ENCODE peak calls at places on chromosomes 6 and 20, in ten cellular contexts. One of them, this sample, is unnamed.

GRCh38 chr6:4774715-4775590 is 1.3 kb upstream of the CDYL start:
- DNase-seq in EL: peak
- DNase-seq in IMR-90: no peak
- DNase-seq in KBM-7: peak
- DNase-seq in ascending aorta: peak
- DNase-seq in SK-N-SH: peak
- DNase-seq in sciatic nerve: peak
- DNase-seq in thoracic aorta: no peak
- DNase-seq in hepatic stellate cell: no peak
- DNase-seq in endothelial cell: peak
- DNase-seq in this sample: no peak

GRCh38 chr6:107784669-107785068 is 39.4 kb downstream of the SCML4 start:
- DNase-seq in SK-N-SH: no peak
- DNase-seq in EL: peak
- DNase-seq in KBM-7: no peak
- DNase-seq in sciatic nerve: no peak
- DNase-seq in ascending aorta: no peak
- DNase-seq in thoracic aorta: no peak
- DNase-seq in endothelial cell: no peak
- DNase-seq in IMR-90: peak
- DNase-seq in hepatic stellate cell: no peak
- DNase-seq in this sample: no peak

GRCh38 chr20:5078399-5078958 is 41.3 kb downstream of the PCNA start:
- DNase-seq in sciatic nerve: peak
- DNase-seq in IMR-90: peak
- DNase-seq in thoracic aorta: peak
- DNase-seq in EL: peak
- DNase-seq in hepatic stellate cell: peak
- DNase-seq in endothelial cell: no peak
- DNase-seq in KBM-7: peak
- DNase-seq in ascending aorta: peak
- DNase-seq in SK-N-SH: no peak
- DNase-seq in this sample: peak

GRCh38 chr6:138454976-138455706 is 44.2 kb downstream of the NHSL1 start:
- DNase-seq in EL: no peak
- DNase-seq in endothelial cell: no peak
- DNase-seq in hepatic stellate cell: no peak
- DNase-seq in IMR-90: no peak
- DNase-seq in KBM-7: no peak
- DNase-seq in ascending aorta: no peak
- DNase-seq in thoracic aorta: no peak
- DNase-seq in SK-N-SH: no peak
- DNase-seq in sciatic nerve: no peak
- DNase-seq in this sample: no peak

GRCh38 chr20:4602297-4602631 is 119.4 kb upstream of the PRND start:
- DNase-seq in KBM-7: no peak
- DNase-seq in SK-N-SH: no peak
- DNase-seq in IMR-90: peak
- DNase-seq in endothelial cell: no peak
- DNase-seq in ascending aorta: peak
- DNase-seq in hepatic stellate cell: no peak
- DNase-seq in EL: peak
- DNase-seq in thoracic aorta: no peak
- DNase-seq in sciatic nerve: no peak
- DNase-seq in this sample: peak

GRCh38 chr6:6314601-6315000 is 5.9 kb downstream of the F13A1 start:
- DNase-seq in KBM-7: peak
- DNase-seq in thoracic aorta: no peak
- DNase-seq in ascending aorta: no peak
- DNase-seq in endothelial cell: no peak
- DNase-seq in IMR-90: no peak
- DNase-seq in SK-N-SH: no peak
- DNase-seq in hepatic stellate cell: no peak
- DNase-seq in EL: no peak
- DNase-seq in sciatic nerve: no peak
- DNase-seq in this sample: no peak

GRCh38 chr6:27582928-27583725 is 110.2 kb upstream of the ZNF184 start:
- DNase-seq in endothelial cell: peak
- DNase-seq in sciatic nerve: no peak
- DNase-seq in EL: peak
- DNase-seq in SK-N-SH: peak
- DNase-seq in thoracic aorta: no peak
- DNase-seq in IMR-90: peak
- DNase-seq in hepatic stellate cell: peak
- DNase-seq in KBM-7: peak
- DNase-seq in ascending aorta: no peak
- DNase-seq in this sample: peak

GRCh38 chr6:159092631-159093030 is 47.8 kb upstream of the TAGAP start:
- DNase-seq in ascending aorta: no peak
- DNase-seq in SK-N-SH: no peak
- DNase-seq in KBM-7: no peak
- DNase-seq in EL: no peak
- DNase-seq in thoracic aorta: no peak
- DNase-seq in sciatic nerve: no peak
- DNase-seq in IMR-90: no peak
- DNase-seq in endothelial cell: no peak
- DNase-seq in hepatic stellate cell: no peak
- DNase-seq in this sample: no peak

GRCh38 chr20:63465380-63466249 is 6.8 kb downstream of the KCNQ2 start:
- DNase-seq in EL: no peak
- DNase-seq in hepatic stellate cell: no peak
- DNase-seq in ascending aorta: no peak
- DNase-seq in sciatic nerve: no peak
- DNase-seq in KBM-7: no peak
- DNase-seq in thoracic aorta: no peak
- DNase-seq in endothelial cell: no peak
- DNase-seq in IMR-90: no peak
- DNase-seq in SK-N-SH: no peak
- DNase-seq in this sample: no peak

GRCh38 chr6:33170176-33171095 is 21.8 kb downstream of the COL11A2 start:
- DNase-seq in IMR-90: no peak
- DNase-seq in EL: no peak
- DNase-seq in endothelial cell: no peak
- DNase-seq in KBM-7: no peak
- DNase-seq in SK-N-SH: peak
- DNase-seq in ascending aorta: no peak
- DNase-seq in hepatic stellate cell: no peak
- DNase-seq in thoracic aorta: no peak
- DNase-seq in sciatic nerve: no peak
- DNase-seq in this sample: no peak

GRCh38 chr6:127554435-127555006 is 22.5 kb upstream of the C6orf58 start:
- DNase-seq in ascending aorta: no peak
- DNase-seq in endothelial cell: peak
- DNase-seq in EL: peak
- DNase-seq in sciatic nerve: no peak
- DNase-seq in hepatic stellate cell: peak
- DNase-seq in KBM-7: no peak
- DNase-seq in IMR-90: peak
- DNase-seq in thoracic aorta: no peak
- DNase-seq in SK-N-SH: peak
- DNase-seq in this sample: peak

GRCh38 chr6:109631403-109631802 is 59.6 kb downstream of the AK9 start:
- DNase-seq in ascending aorta: no peak
- DNase-seq in endothelial cell: no peak
- DNase-seq in hepatic stellate cell: no peak
- DNase-seq in EL: no peak
- DNase-seq in SK-N-SH: no peak
- DNase-seq in sciatic nerve: no peak
- DNase-seq in thoracic aorta: no peak
- DNase-seq in KBM-7: no peak
- DNase-seq in IMR-90: no peak
- DNase-seq in this sample: no peak

GRCh38 chr6:107711953-107712522 is 112.1 kb downstream of the SCML4 start:
- DNase-seq in hepatic stellate cell: no peak
- DNase-seq in EL: peak
- DNase-seq in ascending aorta: no peak
- DNase-seq in sciatic nerve: no peak
- DNase-seq in IMR-90: no peak
- DNase-seq in SK-N-SH: peak
- DNase-seq in KBM-7: no peak
- DNase-seq in endothelial cell: no peak
- DNase-seq in thoracic aorta: no peak
- DNase-seq in this sample: no peak

GRCh38 chr20:25277941-25278521 is 30.1 kb downstream of the PYGB start:
- DNase-seq in hepatic stellate cell: no peak
- DNase-seq in SK-N-SH: no peak
- DNase-seq in endothelial cell: no peak
- DNase-seq in ascending aorta: peak
- DNase-seq in EL: no peak
- DNase-seq in sciatic nerve: peak
- DNase-seq in KBM-7: no peak
- DNase-seq in IMR-90: no peak
- DNase-seq in thoracic aorta: no peak
- DNase-seq in this sample: no peak

GRCh38 chr20:48959902-48960550 is 38.5 kb downstream of the ARFGEF2 start:
- DNase-seq in sciatic nerve: no peak
- DNase-seq in ascending aorta: no peak
- DNase-seq in IMR-90: peak
- DNase-seq in endothelial cell: no peak
- DNase-seq in SK-N-SH: no peak
- DNase-seq in thoracic aorta: no peak
- DNase-seq in EL: no peak
- DNase-seq in hepatic stellate cell: no peak
- DNase-seq in KBM-7: no peak
- DNase-seq in this sample: no peak

GRCh38 chr20:49483706-49484101 is 1.2 kb upstream of the KCNB1 start:
- DNase-seq in KBM-7: no peak
- DNase-seq in sciatic nerve: no peak
- DNase-seq in ascending aorta: no peak
- DNase-seq in IMR-90: no peak
- DNase-seq in hepatic stellate cell: no peak
- DNase-seq in SK-N-SH: peak
- DNase-seq in endothelial cell: no peak
- DNase-seq in thoracic aorta: no peak
- DNase-seq in EL: no peak
- DNase-seq in this sample: no peak

GRCh38 chr6:169851641-169852503 is 100.5 kb downstream of the ERMARD start:
- DNase-seq in IMR-90: no peak
- DNase-seq in sciatic nerve: peak
- DNase-seq in ascending aorta: no peak
- DNase-seq in hepatic stellate cell: no peak
- DNase-seq in thoracic aorta: no peak
- DNase-seq in KBM-7: no peak
- DNase-seq in endothelial cell: peak
- DNase-seq in SK-N-SH: no peak
- DNase-seq in EL: no peak
- DNase-seq in this sample: peak

GRCh38 chr6:146950351-146950835 is 253.8 kb upstream of the STXBP5 start:
- DNase-seq in KBM-7: peak
- DNase-seq in hepatic stellate cell: no peak
- DNase-seq in ascending aorta: no peak
- DNase-seq in EL: no peak
- DNase-seq in SK-N-SH: no peak
- DNase-seq in thoracic aorta: no peak
- DNase-seq in sciatic nerve: no peak
- DNase-seq in endothelial cell: peak
- DNase-seq in IMR-90: peak
- DNase-seq in this sample: no peak

GRCh38 chr6:21935561-21936028 is 342.0 kb downstream of the SOX4 start:
- DNase-seq in endothelial cell: no peak
- DNase-seq in ascending aorta: no peak
- DNase-seq in KBM-7: peak
- DNase-seq in hepatic stellate cell: peak
- DNase-seq in thoracic aorta: no peak
- DNase-seq in sciatic nerve: no peak
- DNase-seq in SK-N-SH: no peak
- DNase-seq in IMR-90: peak
- DNase-seq in EL: peak
- DNase-seq in this sample: peak

GRCh38 chr6:137945149-137945498 is 78.1 kb downstream of the TNFAIP3 start:
- DNase-seq in ascending aorta: no peak
- DNase-seq in endothelial cell: no peak
- DNase-seq in KBM-7: no peak
- DNase-seq in EL: no peak
- DNase-seq in sciatic nerve: no peak
- DNase-seq in IMR-90: no peak
- DNase-seq in hepatic stellate cell: no peak
- DNase-seq in thoracic aorta: no peak
- DNase-seq in SK-N-SH: no peak
- DNase-seq in this sample: no peak

GRCh38 chr6:9161731-9162130 is 726.4 kb upstream of the SLC35B3 start:
- DNase-seq in hepatic stellate cell: no peak
- DNase-seq in KBM-7: no peak
- DNase-seq in sciatic nerve: no peak
- DNase-seq in EL: no peak
- DNase-seq in thoracic aorta: no peak
- DNase-seq in endothelial cell: no peak
- DNase-seq in ascending aorta: no peak
- DNase-seq in IMR-90: no peak
- DNase-seq in SK-N-SH: no peak
- DNase-seq in this sample: no peak

GRCh38 chr6:126821706-126822105 is 296.8 kb upstream of the RSPO3 start:
- DNase-seq in sciatic nerve: no peak
- DNase-seq in endothelial cell: no peak
- DNase-seq in ascending aorta: no peak
- DNase-seq in SK-N-SH: no peak
- DNase-seq in thoracic aorta: no peak
- DNase-seq in IMR-90: no peak
- DNase-seq in EL: no peak
- DNase-seq in KBM-7: no peak
- DNase-seq in hepatic stellate cell: no peak
- DNase-seq in this sample: no peak

GRCh38 chr6:90493332-90493731 is 93.5 kb downstream of the MAP3K7 start:
- DNase-seq in IMR-90: peak
- DNase-seq in thoracic aorta: no peak
- DNase-seq in SK-N-SH: no peak
- DNase-seq in EL: no peak
- DNase-seq in sciatic nerve: no peak
- DNase-seq in ascending aorta: no peak
- DNase-seq in hepatic stellate cell: no peak
- DNase-seq in endothelial cell: no peak
- DNase-seq in KBM-7: no peak
- DNase-seq in this sample: no peak

GRCh38 chr6:12348530-12349511 is 58.7 kb downstream of the EDN1 start:
- DNase-seq in endothelial cell: no peak
- DNase-seq in KBM-7: no peak
- DNase-seq in sciatic nerve: no peak
- DNase-seq in thoracic aorta: no peak
- DNase-seq in EL: peak
- DNase-seq in SK-N-SH: no peak
- DNase-seq in ascending aorta: peak
- DNase-seq in hepatic stellate cell: peak
- DNase-seq in IMR-90: peak
- DNase-seq in this sample: peak

GRCh38 chr6:105432797-105433196 is 29.9 kb upstream of the PREP start:
- DNase-seq in SK-N-SH: no peak
- DNase-seq in sciatic nerve: no peak
- DNase-seq in EL: peak
- DNase-seq in ascending aorta: no peak
- DNase-seq in endothelial cell: no peak
- DNase-seq in thoracic aorta: no peak
- DNase-seq in IMR-90: peak
- DNase-seq in hepatic stellate cell: peak
- DNase-seq in KBM-7: no peak
- DNase-seq in this sample: peak

GRCh38 chr6:141764388-141764787 is 368.3 kb upstream of the GJE1 start:
- DNase-seq in EL: no peak
- DNase-seq in SK-N-SH: no peak
- DNase-seq in ascending aorta: no peak
- DNase-seq in thoracic aorta: no peak
- DNase-seq in IMR-90: no peak
- DNase-seq in endothelial cell: no peak
- DNase-seq in KBM-7: no peak
- DNase-seq in sciatic nerve: no peak
- DNase-seq in hepatic stellate cell: no peak
- DNase-seq in this sample: no peak

GRCh38 chr6:158387578-158387977 is 75.3 kb downstream of the TULP4 start:
- DNase-seq in KBM-7: no peak
- DNase-seq in sciatic nerve: no peak
- DNase-seq in SK-N-SH: no peak
- DNase-seq in ascending aorta: no peak
- DNase-seq in IMR-90: no peak
- DNase-seq in endothelial cell: no peak
- DNase-seq in hepatic stellate cell: no peak
- DNase-seq in EL: no peak
- DNase-seq in thoracic aorta: no peak
- DNase-seq in this sample: no peak

GRCh38 chr20:50089140-50089786 is 23.7 kb downstream of the UBE2V1 start:
- DNase-seq in EL: no peak
- DNase-seq in thoracic aorta: no peak
- DNase-seq in SK-N-SH: no peak
- DNase-seq in IMR-90: no peak
- DNase-seq in endothelial cell: no peak
- DNase-seq in hepatic stellate cell: no peak
- DNase-seq in sciatic nerve: no peak
- DNase-seq in KBM-7: no peak
- DNase-seq in ascending aorta: peak
- DNase-seq in this sample: no peak